ENCODE peak calls at places on chromosomes 5 and 9, in eight cellular contexts. J is GM13977; E is AG20443; C is HCT116; I is NCI-H1436; T is natural killer cell treated with Interleukin-12 subunit alpha and Interleukin-12 subunit beta and Interleukin-15 and Interleukin-18, amount 100 ng/mL, for 72 hours; B is WERI-Rb-1; G is Daoy. O is an unnamed sample.
A peak's percentile ranks its signal among the peaks of the same experiment; 100 is the strongest.

GRCh38 chr9:93597871-93598646 is 21.7 kb downstream of the PHF2 start:
- DNase-seq in J (no peak), E (no peak), C (no peak), I (no peak), T (no peak), B (no peak), G (no peak), O (no peak)

GRCh38 chr5:1443145-1443543 is 2.1 kb downstream of the SLC6A3 start:
- DNase-seq in J (no peak), E (no peak), C (no peak), I (no peak), T (no peak), B (no peak), G (no peak), O (no peak)

GRCh38 chr9:137217276-137218211 is 4.5 kb downstream of the RNF208 start:
- DNase-seq in J (no peak), E (peak; percentile 82), C (peak; percentile 53), I (peak; percentile 30), T (no peak), B (peak; percentile 64), G (no peak), O (no peak)

GRCh38 chr9:22740781-22741180 is 294.2 kb downstream of the DMRTA1 start:
- DNase-seq in J (no peak), E (no peak), C (no peak), I (no peak), T (no peak), B (no peak), G (no peak), O (no peak)

GRCh38 chr9:134437417-134438203 is 111.4 kb downstream of the RXRA start:
- DNase-seq in J (no peak), E (no peak), C (no peak), I (no peak), T (no peak), B (peak; percentile 62), G (no peak), O (no peak)

GRCh38 chr5:124206540-124206939 is 539.9 kb downstream of the ZNF608 start:
- DNase-seq in J (no peak), E (no peak), C (no peak), I (no peak), T (no peak), B (no peak), G (no peak), O (no peak)

GRCh38 chr9:127954831-127955293 is 17.2 kb upstream of the DPM2 start:
- DNase-seq in J (no peak), E (no peak), C (no peak), I (no peak), T (no peak), B (no peak), G (no peak), O (no peak)

GRCh38 chr9:38018964-38019602 is 49.9 kb downstream of the SHB start:
- DNase-seq in J (no peak), E (peak; percentile 75), C (no peak), I (peak; percentile 66), T (no peak), B (no peak), G (peak; percentile 93), O (no peak)

GRCh38 chr5:14882658-14883580 is 11.3 kb upstream of the ANKH start:
- DNase-seq in J (no peak), E (no peak), C (no peak), I (no peak), T (no peak), B (no peak), G (no peak), O (no peak)

GRCh38 chr5:174798411-174798930 is 74.1 kb downstream of the MSX2 start:
- DNase-seq in J (no peak), E (no peak), C (no peak), I (no peak), T (no peak), B (no peak), G (peak; percentile 47), O (no peak)

GRCh38 chr5:132386644-132387286 is 17.3 kb downstream of the SLC22A5 start:
- DNase-seq in J (peak; percentile 81), E (peak; percentile 83), C (peak; percentile 46), I (peak; percentile 43), T (peak; percentile 82), B (peak; percentile 79), G (peak; percentile 87), O (no peak)

GRCh38 chr9:7983361-7983974 is 183.9 kb upstream of the DMAC1 start:
- DNase-seq in J (no peak), E (no peak), C (no peak), I (no peak), T (no peak), B (no peak), G (no peak), O (no peak)

GRCh38 chr5:122035913-122036312 is 42.1 kb downstream of the LOX start:
- DNase-seq in J (no peak), E (no peak), C (no peak), I (no peak), T (no peak), B (no peak), G (no peak), O (no peak)

GRCh38 chr9:82206490-82206889 is 217.9 kb downstream of the SPATA31D1 start:
- DNase-seq in J (no peak), E (no peak), C (no peak), I (no peak), T (no peak), B (no peak), G (peak; percentile 14), O (no peak)

GRCh38 chr5:174426851-174427250 is 297.5 kb upstream of the MSX2 start:
- DNase-seq in J (no peak), E (no peak), C (no peak), I (no peak), T (no peak), B (no peak), G (no peak), O (no peak)

GRCh38 chr5:69444127-69444754 is 29.3 kb downstream of the MARVELD2 start:
- DNase-seq in J (no peak), E (no peak), C (no peak), I (no peak), T (no peak), B (no peak), G (no peak), O (no peak)

GRCh38 chr5:32443145-32443540 is 1.4 kb downstream of the ZFR start:
- DNase-seq in J (peak; percentile 52), E (peak; percentile 20), C (no peak), I (no peak), T (peak; percentile 64), B (no peak), G (peak; percentile 30), O (no peak)

GRCh38 chr9:114592356-114592755 is 4.8 kb downstream of the ATP6V1G1 start:
- DNase-seq in J (no peak), E (peak; percentile 23), C (no peak), I (no peak), T (no peak), B (no peak), G (no peak), O (no peak)

GRCh38 chr9:130921483-130921806 is 17.6 kb downstream of the FIBCD1 start:
- DNase-seq in J (no peak), E (no peak), C (no peak), I (no peak), T (no peak), B (peak; percentile 77), G (no peak), O (no peak)

GRCh38 chr5:95647886-95648860 is 1.6 kb downstream of the RFESD start:
- DNase-seq in J (no peak), E (no peak), C (no peak), I (no peak), T (no peak), B (no peak), G (peak; percentile 10), O (no peak)

GRCh38 chr5:136056336-136056735 is 27.5 kb downstream of the TGFBI start:
- DNase-seq in J (no peak), E (no peak), C (no peak), I (no peak), T (no peak), B (no peak), G (no peak), O (no peak)

GRCh38 chr9:76887003-76887821 is 18.7 kb downstream of the PRUNE2 start:
- DNase-seq in J (no peak), E (peak; percentile 59), C (no peak), I (no peak), T (no peak), B (no peak), G (peak; percentile 14), O (no peak)

GRCh38 chr5:55149396-55149795 is 10.6 kb upstream of the GPX8 start:
- DNase-seq in J (no peak), E (no peak), C (no peak), I (no peak), T (no peak), B (no peak), G (no peak), O (no peak)